ENCODE peak calls at places on chromosomes 13 and 19, in nine cellular contexts. O, D, Y, Q, S, M, E, K and Z are unnamed samples.

GRCh38 chr19:7088999-7089398 is 19.5 kb downstream of the ZNF557 start:
- DNase-seq in K (no peak), M (no peak), D (no peak), E (no peak), Q (no peak), Y (no peak), O (no peak), S (no peak), Z (no peak)

GRCh38 chr19:31518216-31518615 is 169.0 kb upstream of the TSHZ3 start:
- DNase-seq in O (no peak), E (no peak), K (no peak), S (no peak), Y (no peak), Q (no peak), D (no peak), M (no peak), Z (no peak)

GRCh38 chr13:99178636-99179035 is 22.0 kb upstream of the UBAC2 start:
- DNase-seq in K (no peak), Y (no peak), E (no peak), S (peak; percentile 43), D (no peak), Q (no peak), O (no peak), M (peak; percentile 43), Z (no peak)

GRCh38 chr19:21321996-21322395 is 7.2 kb downstream of the ZNF708 start:
- DNase-seq in E (no peak), Q (no peak), Y (no peak), M (no peak), S (peak; percentile 62), O (peak; percentile 9), D (no peak), K (no peak), Z (no peak)

GRCh38 chr13:67772807-67773453 is 542.8 kb upstream of the PCDH9 start:
- DNase-seq in Q (no peak), M (no peak), S (no peak), D (no peak), O (no peak), E (no peak), K (no peak), Y (no peak), Z (no peak)

GRCh38 chr19:47363758-47364529 is 14.8 kb downstream of the DHX34 start:
- DNase-seq in E (no peak), S (peak; percentile 6), D (no peak), O (peak; percentile 20), M (no peak), Y (no peak), Q (peak; percentile 18), K (no peak), Z (no peak)

GRCh38 chr13:48817166-48817802 is 158.4 kb upstream of the FNDC3A start:
- DNase-seq in O (no peak), S (no peak), M (no peak), D (no peak), K (no peak), E (no peak), Q (no peak), Y (no peak), Z (no peak)

GRCh38 chr19:16589917-16590316 is 17.7 kb upstream of the SLC35E1 start:
- DNase-seq in S (no peak), Q (no peak), O (no peak), K (no peak), E (no peak), M (no peak), Y (peak; percentile 43), D (no peak), Z (no peak)

GRCh38 chr13:95033890-95034289 is 267.4 kb downstream of the ABCC4 start:
- DNase-seq in K (no peak), O (no peak), Q (no peak), E (no peak), D (no peak), M (no peak), Y (no peak), S (no peak), Z (no peak)

GRCh38 chr19:47097396-47098217 is 16.0 kb downstream of the ZC3H4 start:
- DNase-seq in K (no peak), E (no peak), Y (peak; percentile 26), Q (no peak), D (peak; percentile 52), M (no peak), S (no peak), O (no peak), Z (peak; percentile 59)

GRCh38 chr19:53467138-53467502 is 413 bp upstream of the ZNF813 start:
- DNase-seq in Q (no peak), E (no peak), M (no peak), S (no peak), D (no peak), O (no peak), Y (no peak), K (no peak), Z (peak; percentile 54)

GRCh38 chr13:49694446-49694845 is 3.2 kb upstream of the EBPL start:
- DNase-seq in K (no peak), S (no peak), O (no peak), D (no peak), Y (no peak), E (no peak), M (no peak), Q (no peak), Z (no peak)

GRCh38 chr19:38736413-38737280 is 7.6 kb downstream of the CAPN12 start:
- DNase-seq in S (peak; percentile 19), Q (no peak), K (no peak), D (peak; percentile 75), E (peak; percentile 45), O (no peak), M (no peak), Y (peak; percentile 68), Z (peak; percentile 84)

GRCh38 chr19:18053571-18054219 is 33.0 kb downstream of the IL12RB1 start:
- DNase-seq in Y (no peak), K (peak; percentile 69), E (peak; percentile 12), M (no peak), O (no peak), Q (no peak), D (no peak), S (peak; percentile 82), Z (no peak)

GRCh38 chr13:80237646-80238045 is 103.3 kb downstream of the SPRY2 start:
- DNase-seq in K (no peak), Q (no peak), E (no peak), Y (no peak), M (no peak), D (no peak), S (peak; percentile 51), O (no peak), Z (no peak)

GRCh38 chr13:22196777-22197176 is 525.9 kb downstream of the FGF9 start:
- DNase-seq in O (no peak), K (no peak), S (no peak), M (no peak), Y (no peak), Q (no peak), D (no peak), E (no peak), Z (no peak)

GRCh38 chr19:54014920-54015560 is 23.6 kb downstream of the CACNG6 start:
- DNase-seq in Q (no peak), D (no peak), Y (peak; percentile 88), S (no peak), M (no peak), K (no peak), O (no peak), E (no peak), Z (no peak)

GRCh38 chr19:50632151-50632835 is 7.4 kb downstream of the SYT3 start:
- DNase-seq in S (no peak), O (no peak), Q (no peak), D (no peak), E (no peak), M (no peak), K (no peak), Y (no peak), Z (no peak)
- TF ChIP-seq CTCF in S (no peak), O (no peak), Q (no peak), D (no peak), E (no peak), M (peak; percentile 12), K (no peak), Y (peak; percentile 28), Z (no peak)

DNA sequence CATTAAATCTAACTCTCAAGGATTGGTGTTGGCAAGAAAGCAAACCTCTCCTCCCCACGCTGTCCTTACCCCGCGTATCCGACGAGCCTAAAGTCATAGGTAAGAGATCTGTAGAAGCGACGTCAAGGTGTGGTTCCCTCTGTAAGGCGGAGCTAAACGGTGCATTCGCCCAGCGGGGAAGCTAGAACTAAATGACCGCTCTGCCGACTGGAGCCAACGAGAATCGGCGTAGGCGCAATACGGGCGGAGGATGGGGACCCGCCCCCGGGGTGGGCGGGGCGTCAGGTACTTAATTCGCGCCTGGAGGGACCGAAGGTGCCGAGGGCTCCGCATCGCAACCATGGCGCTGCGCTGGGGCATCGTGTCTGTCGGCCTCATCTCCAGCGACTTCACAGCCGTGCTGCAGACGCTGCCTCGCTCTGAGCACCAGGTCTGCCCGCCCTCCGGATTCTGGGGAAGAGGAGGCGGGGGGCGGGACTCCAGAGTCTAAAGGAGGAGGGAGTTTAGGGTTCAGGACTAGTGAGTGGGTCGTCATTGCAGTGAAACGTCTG is at the start of gene DHDH:
- DNase-seq in K (no peak), E (peak; percentile 84), D (peak; percentile 65), S (no peak), O (peak; percentile 24), Q (peak; percentile 70), M (no peak), Y (peak; percentile 74), Z (peak; percentile 94)
- TF ChIP-seq CTCF in K (no peak), E (no peak), D (no peak), S (no peak), O (no peak), Q (no peak), M (no peak), Y (no peak), Z (peak; percentile 6)

GRCh38 chr19:56718231-56718630 is 46.7 kb upstream of the ZNF835 start:
- DNase-seq in Q (no peak), D (no peak), S (no peak), E (no peak), K (no peak), O (no peak), M (no peak), Y (no peak), Z (no peak)

GRCh38 chr19:56707821-56708220 is 36.3 kb upstream of the ZNF835 start:
- DNase-seq in D (no peak), E (no peak), K (no peak), M (no peak), Y (no peak), S (no peak), O (no peak), Q (no peak), Z (no peak)

GRCh38 chr19:56710437-56710836 is 38.9 kb upstream of the ZNF835 start:
- DNase-seq in D (no peak), E (no peak), M (no peak), O (no peak), K (no peak), S (no peak), Y (no peak), Q (no peak), Z (no peak)

GRCh38 chr19:56712609-56713008 is 41.1 kb upstream of the ZNF835 start:
- DNase-seq in M (no peak), D (no peak), E (no peak), K (no peak), S (no peak), O (no peak), Y (no peak), Q (no peak), Z (no peak)
- TF ChIP-seq CTCF in M (no peak), D (no peak), E (no peak), K (no peak), S (no peak), O (no peak), Y (no peak), Q (no peak), Z (no peak)

DNA sequence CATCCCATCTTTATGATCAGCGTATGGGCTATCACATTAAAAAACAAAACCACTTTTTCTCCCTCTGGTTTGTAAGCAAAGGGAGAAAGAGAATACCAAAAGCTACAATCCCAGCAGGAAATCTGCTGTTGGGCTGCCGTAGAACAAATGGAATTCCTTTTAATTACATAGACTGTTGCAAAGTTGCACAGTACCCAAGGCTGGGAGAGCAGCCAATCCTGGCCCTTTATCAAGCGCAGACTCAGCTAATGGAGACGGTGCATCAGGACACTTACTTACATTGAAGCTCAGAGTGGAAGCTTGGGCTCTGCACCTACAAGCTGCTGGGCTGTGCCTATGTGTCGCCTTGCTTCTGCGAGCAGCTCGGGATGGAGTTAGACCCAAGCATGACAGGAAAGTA is 15.2 kb downstream of the CCNA1 start:
- DNase-seq in K (no peak), Q (no peak), D (no peak), O (no peak), E (no peak), S (peak; percentile 11), Y (no peak), M (no peak), Z (no peak)
- TF ChIP-seq CTCF in K (no peak), Q (peak; percentile 26), D (no peak), O (no peak), E (no peak), S (no peak), Y (no peak), M (no peak), Z (no peak)